ENCODE peak calls at places on chromosomes 11 and 22, in seven cellular contexts. T is uterus, X is IMR-90, D is bronchial epithelial cell, H is mesendoderm, C is skeletal muscle cell, U is OCI-LY7. P is an unnamed sample.

GRCh38 chr22:36778020-36778419 is 2.1 kb upstream of the IFT27 start:
- DNase-seq in U (no peak), T (no peak), C (no peak), D (no peak), H (no peak), X (no peak), P (no peak)

GRCh38 chr22:36907464-36907863 is 6.0 kb upstream of the CSF2RB start:
- DNase-seq in U (no peak), H (no peak), X (no peak), D (no peak), T (no peak), C (no peak), P (no peak)

GRCh38 chr11:44592125-44592643 is 26.7 kb downstream of the CD82 start:
- DNase-seq in C (peak), T (no peak), X (peak), H (no peak), D (no peak), U (no peak), P (no peak)

GRCh38 chr11:9003573-9004309 is at the start of gene NRIP3:
- DNase-seq in U (no peak), C (no peak), T (peak), X (peak), D (peak), H (peak), P (peak)

GRCh38 chr11:86486261-86487030 is 111.8 kb downstream of the CCDC81 start:
- DNase-seq in T (no peak), X (no peak), D (no peak), U (no peak), C (no peak), H (peak), P (no peak)

GRCh38 chr11:44625759-44626523 is 60.5 kb downstream of the CD82 start:
- DNase-seq in H (no peak), T (peak), U (no peak), C (no peak), D (no peak), X (no peak), P (peak)

GRCh38 chr11:93476796-93477195 is 66.4 kb downstream of the SMCO4 start:
- DNase-seq in U (no peak), H (no peak), X (peak), D (peak), C (peak), T (no peak), P (no peak)

GRCh38 chr11:126231725-126232459 is 20.3 kb downstream of the FAM118B start:
- DNase-seq in C (peak), D (peak), U (no peak), H (no peak), T (no peak), X (peak), P (no peak)

GRCh38 chr11:1763796-1764661 is at the start of gene CTSD:
- DNase-seq in H (peak), D (peak), T (peak), C (no peak), X (peak), U (peak), P (peak)

GRCh38 chr22:38696606-38697005 is 4.1 kb downstream of the JOSD1 start:
- DNase-seq in D (peak), U (no peak), T (no peak), X (peak), C (no peak), H (peak), P (no peak)

GRCh38 chr22:46084943-46085830 is 65.1 kb upstream of the PPARA start:
- DNase-seq in H (no peak), T (peak), X (no peak), D (peak), C (no peak), U (no peak), P (peak)

GRCh38 chr11:7890417-7891179 is 40.5 kb downstream of the OR10A6 start:
- DNase-seq in H (peak), D (no peak), C (no peak), U (peak), X (no peak), T (no peak), P (no peak)

GRCh38 chr22:27984723-27985122 is 65.7 kb upstream of the PITPNB start:
- DNase-seq in C (no peak), X (no peak), H (no peak), U (no peak), D (no peak), T (no peak), P (peak)

GRCh38 chr11:128463386-128463829 is 124.0 kb downstream of the ETS1 start:
- DNase-seq in H (peak), D (peak), C (peak), U (no peak), X (peak), T (peak), P (no peak)

GRCh38 chr11:68709064-68709463 is 24.7 kb downstream of the GAL start:
- DNase-seq in X (no peak), U (no peak), H (no peak), D (no peak), C (no peak), T (no peak), P (no peak)

GRCh38 chr11:7657306-7658025 is 15.8 kb downstream of the CYB5R2 start:
- DNase-seq in T (peak), H (peak), X (peak), C (no peak), U (no peak), D (peak), P (no peak)

GRCh38 chr11:62805991-62806441 is 776 bp upstream of the NXF1 start:
- DNase-seq in H (peak), C (no peak), D (no peak), U (peak), T (no peak), X (no peak), P (peak)

GRCh38 chr11:63843042-63843441 is 4.1 kb downstream of the MARK2 start:
- DNase-seq in C (no peak), U (no peak), D (no peak), H (no peak), T (no peak), X (peak), P (peak)

GRCh38 chr22:49052560-49052959 is 775.1 kb downstream of the BRD1 start:
- DNase-seq in T (no peak), D (no peak), X (no peak), C (no peak), H (no peak), U (no peak), P (no peak)
- H3K4me3 ChIP-seq in T (peak), D (no peak), X (no peak), C (peak), H (no peak), U (no peak), P (no peak)

DNA sequence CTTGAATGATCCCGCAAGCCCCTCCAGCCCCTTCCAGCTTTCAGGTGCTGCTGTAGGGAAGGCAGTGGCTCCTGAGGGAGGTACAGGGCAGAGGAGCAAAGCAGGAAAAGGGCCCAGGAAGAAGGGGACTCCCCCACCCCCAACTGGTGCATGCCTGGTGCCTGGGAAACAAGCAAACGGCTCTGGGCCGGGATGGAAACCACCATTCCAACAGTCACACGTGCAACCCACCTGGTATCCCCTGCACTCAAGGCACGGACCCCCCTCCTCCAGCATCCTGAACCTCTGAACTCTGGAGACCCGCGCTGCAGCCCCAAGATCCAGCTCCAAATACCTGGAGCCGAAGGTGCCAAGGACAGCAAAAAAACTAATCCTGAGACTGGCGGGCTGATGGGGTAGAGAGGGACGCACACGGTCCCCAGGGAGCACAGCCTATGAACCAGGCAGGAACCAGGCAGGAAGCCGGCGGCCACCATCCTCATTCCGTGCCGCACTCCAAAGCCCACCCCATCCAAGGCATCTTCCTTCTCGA is 537 bp downstream of the SCN4B start:
- DNase-seq in U (no peak), H (no peak), X (no peak), T (no peak), D (no peak), C (no peak), P (no peak)
- H3K4me3 ChIP-seq in U (no peak), H (peak), X (peak), T (peak), D (peak), C (peak), P (no peak)

DNA sequence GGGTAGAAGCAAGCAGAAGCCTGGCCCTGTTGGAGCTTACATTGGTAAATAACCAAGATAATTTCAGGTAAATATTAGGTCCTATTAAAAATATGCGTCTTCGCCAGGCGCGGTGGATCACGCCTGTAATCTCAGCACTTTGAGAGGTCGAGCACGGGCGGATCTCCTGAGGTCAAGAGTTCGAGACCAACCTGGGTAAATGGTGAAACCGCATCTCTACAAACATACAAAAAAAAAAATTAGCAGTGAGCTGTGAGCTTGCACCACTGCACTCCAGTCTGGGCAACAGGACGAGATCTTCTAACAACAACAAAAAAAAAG is 529 bp upstream of the SULT4A1 start:
- DNase-seq in X (no peak), D (no peak), T (no peak), U (no peak), H (no peak), C (no peak), P (no peak)
- H3K4me3 ChIP-seq in X (no peak), D (peak), T (no peak), U (no peak), H (no peak), C (peak), P (no peak)

DNA sequence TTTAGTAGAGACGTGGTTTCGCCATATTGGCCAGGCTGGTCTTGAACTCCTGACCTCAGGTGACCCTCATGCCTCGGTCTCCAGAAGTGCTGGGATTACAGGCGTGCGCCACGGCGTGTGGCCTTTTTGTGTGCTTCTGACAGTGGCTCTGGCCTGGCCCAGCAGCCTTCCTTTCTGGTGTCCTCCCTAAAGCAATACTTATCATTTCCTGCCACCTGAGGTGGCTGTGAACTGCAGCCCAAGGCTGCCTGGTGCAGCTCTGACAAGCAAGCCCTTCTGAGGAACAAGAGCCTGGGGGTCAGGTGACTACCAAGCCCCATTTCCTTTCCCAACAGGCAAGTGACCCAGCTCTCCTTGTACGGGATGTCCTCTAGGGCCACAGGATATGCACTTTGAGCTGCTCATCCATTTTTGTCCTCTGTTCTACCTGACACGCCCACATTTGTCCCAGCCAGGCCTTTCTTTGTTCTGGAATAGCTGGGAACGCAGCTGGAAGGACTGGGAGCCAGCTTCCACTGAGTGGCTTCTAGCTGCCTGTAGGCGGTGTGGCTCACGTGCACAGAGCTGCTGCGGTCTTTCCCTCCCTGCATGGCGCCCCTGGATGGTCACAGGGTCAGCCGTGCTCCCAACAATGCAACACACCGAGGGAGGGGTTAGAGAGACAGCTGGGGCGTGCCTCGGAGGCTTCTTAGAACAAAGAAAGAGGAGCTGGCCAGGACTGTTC is 12.3 kb upstream of the BID start:
- DNase-seq in C (peak), T (peak), X (no peak), H (peak), D (no peak), U (peak), P (peak)
- H3K4me3 ChIP-seq in C (no peak), T (no peak), X (no peak), H (no peak), D (no peak), U (no peak), P (no peak)

DNA sequence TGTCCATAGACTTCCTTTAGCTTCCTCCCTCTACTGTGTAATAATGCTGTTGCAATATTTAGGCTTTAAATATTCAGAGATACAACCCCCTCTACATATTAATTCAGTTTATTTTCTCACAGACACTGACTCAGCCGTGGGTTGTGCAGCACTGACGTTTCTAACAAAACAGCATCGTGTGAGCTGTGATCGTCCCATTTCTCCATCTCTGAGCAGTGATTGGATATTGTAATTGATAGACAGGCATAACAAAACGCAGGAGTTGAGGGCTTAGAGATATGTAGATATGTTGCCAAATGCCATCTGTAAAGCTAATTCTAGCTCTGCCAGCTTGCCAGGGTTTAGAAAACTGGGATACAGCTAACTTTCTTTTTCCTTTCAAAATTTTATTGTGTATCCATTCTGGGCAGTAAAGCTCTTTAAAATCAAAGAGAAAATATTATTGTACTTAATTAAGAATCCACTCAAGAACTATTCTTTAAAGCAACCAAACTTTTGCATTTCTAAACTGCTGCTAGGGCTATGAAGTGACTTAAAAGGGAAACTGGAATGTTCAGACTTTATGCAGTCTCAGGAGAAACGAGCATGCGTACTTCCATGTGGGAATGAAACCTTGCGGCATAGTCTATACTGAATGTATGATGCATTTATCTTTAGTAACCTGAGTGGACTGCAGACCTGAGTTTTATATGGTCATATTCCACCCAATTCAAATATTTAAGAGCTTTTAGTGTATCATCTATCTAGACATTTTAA is 22.7 kb downstream of the BTBD10 start:
- DNase-seq in T (peak), U (no peak), H (peak), X (peak), D (peak), C (peak), P (no peak)
- H3K4me3 ChIP-seq in T (peak), U (no peak), H (no peak), X (peak), D (no peak), C (peak), P (peak)

DNA sequence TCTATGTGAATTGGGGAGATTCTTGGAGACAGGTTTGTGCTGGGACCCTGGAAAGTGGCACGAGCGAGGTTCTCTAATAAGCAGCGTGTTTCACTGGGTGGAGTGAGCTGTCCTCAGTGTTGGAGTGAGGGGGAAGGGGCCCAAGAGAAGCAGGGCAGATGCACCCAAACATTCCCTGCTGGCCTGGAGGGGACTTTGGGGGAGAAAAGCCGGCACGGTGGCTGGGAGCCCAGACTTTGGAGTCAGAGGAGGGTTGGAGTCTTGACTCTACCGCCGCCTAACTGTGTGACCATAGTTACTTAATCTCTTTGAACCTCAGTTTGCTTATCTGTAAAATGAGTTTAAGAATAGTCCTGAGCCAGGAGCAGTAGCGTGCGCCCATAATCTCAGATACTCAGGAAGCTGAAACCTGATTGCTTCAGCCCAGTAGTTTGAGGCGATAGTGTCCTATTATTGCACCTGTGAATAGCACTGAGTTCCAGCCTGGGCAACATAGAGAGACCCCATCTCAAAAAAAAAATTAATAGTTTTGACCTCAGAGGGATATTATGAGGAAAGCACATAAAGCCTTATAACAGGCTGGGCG is 614 bp downstream of the NR1H3 start:
- DNase-seq in D (no peak), U (no peak), T (no peak), H (no peak), X (no peak), C (no peak), P (no peak)
- H3K4me3 ChIP-seq in D (no peak), U (no peak), T (peak), H (no peak), X (no peak), C (peak), P (peak)

GRCh38 chr11:78560826-78561484 is 13.7 kb downstream of the NARS2 start:
- DNase-seq in H (no peak), X (no peak), C (no peak), U (no peak), T (no peak), D (peak), P (no peak)
- H3K4me3 ChIP-seq in H (no peak), X (no peak), C (no peak), U (no peak), T (peak), D (no peak), P (no peak)

DNA sequence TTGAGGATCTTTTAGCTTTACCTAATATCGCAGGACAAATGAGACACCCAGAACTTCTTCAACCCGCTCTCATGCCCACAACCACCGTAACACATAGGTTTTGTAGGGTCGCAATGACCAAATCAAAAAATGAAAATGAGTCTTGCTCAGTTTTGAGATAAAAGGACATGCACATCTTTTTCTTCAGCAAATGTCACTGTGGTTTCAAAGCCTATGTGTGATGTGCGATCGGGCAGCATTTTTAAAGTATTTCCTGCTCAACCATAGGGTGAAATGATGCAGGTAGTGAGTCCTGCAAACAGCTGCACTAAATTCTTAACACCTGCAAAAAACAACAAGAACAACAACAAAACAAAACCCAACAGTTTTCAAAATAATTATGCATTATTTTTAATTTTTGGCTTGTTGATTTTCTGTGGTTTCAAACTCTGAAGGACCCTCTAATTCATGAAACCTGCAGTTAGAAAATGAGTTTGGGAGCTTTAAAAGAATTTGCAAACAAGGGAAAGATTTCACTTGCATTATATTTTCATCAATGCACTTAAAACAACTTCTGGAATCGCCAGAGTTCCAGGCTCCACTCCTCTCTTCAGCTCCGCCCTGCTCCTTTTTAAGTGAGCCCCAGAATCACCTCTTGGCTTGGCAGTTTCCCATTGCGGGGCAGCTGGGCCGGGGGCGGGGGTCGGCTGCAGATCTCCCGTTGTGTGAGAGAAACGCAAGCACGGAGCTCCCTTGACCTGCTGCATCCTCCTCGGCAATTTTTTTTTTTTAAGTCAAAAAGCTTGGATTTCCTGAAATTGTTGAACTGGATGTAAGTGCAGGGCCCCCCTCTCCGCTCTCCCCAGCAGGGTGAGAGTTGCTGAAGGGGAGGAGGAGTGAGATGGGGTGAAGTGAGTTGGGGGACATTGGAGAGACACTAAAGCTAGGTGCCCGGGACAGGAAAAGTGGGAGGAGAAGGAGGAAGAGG is 79.5 kb downstream of the PRR5L start:
- DNase-seq in T (no peak), D (no peak), X (no peak), C (no peak), H (peak), U (no peak), P (no peak)
- H3K4me3 ChIP-seq in T (peak), D (peak), X (peak), C (peak), H (peak), U (no peak), P (no peak)

P was measured in right lobe of liver.